ENCODE peak calls at places on chromosome 19, in seven cellular contexts. One of them, this sample, is unnamed.
A peak's percentile ranks its signal among the peaks of the same experiment; 100 is the strongest.

GRCh38 chr19:18002347-18002850 is 5.6 kb upstream of the ARRDC2 start:
- DNase-seq in hepatocyte: no peak
- DNase-seq in HuH-7: no peak
- DNase-seq in left colon: peak; percentile 49
- DNase-seq in uterus: no peak
- DNase-seq in foreskin keratinocyte: no peak
- DNase-seq in cardiac muscle cell: no peak
- DNase-seq in this sample: no peak

GRCh38 chr19:46862974-46863632 is 2.3 kb downstream of the ARHGAP35 start:
- DNase-seq in hepatocyte: no peak
- DNase-seq in HuH-7: no peak
- DNase-seq in left colon: no peak
- DNase-seq in uterus: no peak
- DNase-seq in foreskin keratinocyte: no peak
- DNase-seq in cardiac muscle cell: peak; percentile 8
- DNase-seq in this sample: no peak

GRCh38 chr19:7083076-7083956 is 13.8 kb downstream of the ZNF557 start:
- DNase-seq in hepatocyte: no peak
- DNase-seq in HuH-7: no peak
- DNase-seq in left colon: no peak
- DNase-seq in uterus: no peak
- DNase-seq in foreskin keratinocyte: peak; percentile 55
- DNase-seq in cardiac muscle cell: no peak
- DNase-seq in this sample: no peak

GRCh38 chr19:41904118-41904870 is 21.3 kb downstream of the ARHGEF1 start:
- DNase-seq in hepatocyte: peak; percentile 88
- DNase-seq in HuH-7: peak; percentile 99
- DNase-seq in left colon: peak; percentile 91
- DNase-seq in uterus: no peak
- DNase-seq in foreskin keratinocyte: no peak
- DNase-seq in cardiac muscle cell: no peak
- DNase-seq in this sample: peak; percentile 39

GRCh38 chr19:11355160-11356073 is at the start of gene PLPPR2:
- DNase-seq in hepatocyte: peak; percentile 96
- DNase-seq in HuH-7: peak; percentile 72
- DNase-seq in left colon: peak; percentile 95
- DNase-seq in uterus: peak; percentile 96
- DNase-seq in foreskin keratinocyte: peak; percentile 66
- DNase-seq in cardiac muscle cell: peak; percentile 88
- DNase-seq in this sample: no peak

GRCh38 chr19:45175663-45176345 is 2.2 kb downstream of the TRAPPC6A start:
- DNase-seq in hepatocyte: no peak
- DNase-seq in HuH-7: no peak
- DNase-seq in left colon: no peak
- DNase-seq in uterus: no peak
- DNase-seq in foreskin keratinocyte: peak; percentile 70
- DNase-seq in cardiac muscle cell: no peak
- DNase-seq in this sample: no peak

GRCh38 chr19:30565680-30566079 is 193.5 kb downstream of the ZNF536 start:
- DNase-seq in hepatocyte: no peak
- DNase-seq in HuH-7: no peak
- DNase-seq in left colon: no peak
- DNase-seq in uterus: no peak
- DNase-seq in foreskin keratinocyte: no peak
- DNase-seq in cardiac muscle cell: peak; percentile 11
- DNase-seq in this sample: no peak

GRCh38 chr19:42282036-42282762 is 13.1 kb downstream of the CIC start:
- DNase-seq in hepatocyte: peak; percentile 47
- DNase-seq in HuH-7: no peak
- DNase-seq in left colon: no peak
- DNase-seq in uterus: peak; percentile 51
- DNase-seq in foreskin keratinocyte: peak; percentile 26
- DNase-seq in cardiac muscle cell: no peak
- DNase-seq in this sample: no peak

GRCh38 chr19:29753190-29753933 is 38.3 kb upstream of the C19orf12 start:
- DNase-seq in hepatocyte: no peak
- DNase-seq in HuH-7: no peak
- DNase-seq in left colon: no peak
- DNase-seq in uterus: no peak
- DNase-seq in foreskin keratinocyte: no peak
- DNase-seq in cardiac muscle cell: no peak
- DNase-seq in this sample: no peak

GRCh38 chr19:7149956-7150705 is 80.6 kb downstream of the ZNF557 start:
- DNase-seq in hepatocyte: no peak
- DNase-seq in HuH-7: no peak
- DNase-seq in left colon: no peak
- DNase-seq in uterus: no peak
- DNase-seq in foreskin keratinocyte: no peak
- DNase-seq in cardiac muscle cell: no peak
- DNase-seq in this sample: no peak

GRCh38 chr19:49475995-49476880 is 2.2 kb downstream of the FLT3LG start:
- DNase-seq in hepatocyte: peak; percentile 88
- DNase-seq in HuH-7: peak; percentile 91
- DNase-seq in left colon: peak; percentile 44
- DNase-seq in uterus: no peak
- DNase-seq in foreskin keratinocyte: no peak
- DNase-seq in cardiac muscle cell: peak; percentile 86
- DNase-seq in this sample: no peak